ENCODE peak calls at places on chromosomes 7 and 10, in five cellular contexts. U, H, J, M and N are unnamed samples.

GRCh38 chr7:36155811-36156361 is 2.8 kb downstream of the EEPD1 start:
- DNase-seq in J (peak; percentile 54), M (peak; percentile 55), U (peak; percentile 32), H (no peak), N (no peak)

GRCh38 chr7:95527776-95528250 is 42.1 kb downstream of the ASB4 start:
- DNase-seq in H (no peak), U (no peak), M (no peak), J (no peak), N (no peak)

GRCh38 chr7:42183547-42183946 is 53.5 kb downstream of the GLI3 start:
- DNase-seq in H (no peak), J (no peak), M (peak; percentile 22), U (no peak), N (no peak)

GRCh38 chr7:38840736-38841460 is 68.1 kb downstream of the VPS41 start:
- DNase-seq in J (no peak), M (peak; percentile 93), H (no peak), U (no peak), N (no peak)

GRCh38 chr7:126659124-126659523 is 593.6 kb downstream of the GRM8 start:
- DNase-seq in M (no peak), U (no peak), H (no peak), J (no peak), N (no peak)

GRCh38 chr7:122602800-122603199 is 96.1 kb downstream of the RNF133 start:
- DNase-seq in U (no peak), H (no peak), J (no peak), M (no peak), N (no peak)

GRCh38 chr7:14507617-14508016 is 394.9 kb downstream of the DGKB start:
- DNase-seq in J (no peak), M (peak; percentile 27), H (peak; percentile 25), U (no peak), N (no peak)

GRCh38 chr10:35821339-35821911 is 179.3 kb upstream of the FZD8 start:
- DNase-seq in M (no peak), H (no peak), U (no peak), J (no peak), N (no peak)

GRCh38 chr7:27161214-27161720 is 4.1 kb downstream of the HOXA9 start:
- DNase-seq in J (no peak), M (peak; percentile 51), H (no peak), U (no peak), N (no peak)

GRCh38 chr7:118179191-118179590 is 4.8 kb upstream of the LSM8 start:
- DNase-seq in U (no peak), J (no peak), H (no peak), M (no peak), N (no peak)

GRCh38 chr10:122126763-122127659 is 138.0 kb downstream of the TACC2 start:
- DNase-seq in H (peak; percentile 46), M (peak; percentile 94), U (peak; percentile 65), J (no peak), N (no peak)

GRCh38 chr10:132541129-132541528 is 3.5 kb downstream of the INPP5A start:
- DNase-seq in U (no peak), J (no peak), H (no peak), M (no peak), N (no peak)

GRCh38 chr10:58637372-58637771 is 124.7 kb downstream of the BICC1 start:
- DNase-seq in H (no peak), U (no peak), M (peak; percentile 96), J (no peak), N (no peak)

DNA sequence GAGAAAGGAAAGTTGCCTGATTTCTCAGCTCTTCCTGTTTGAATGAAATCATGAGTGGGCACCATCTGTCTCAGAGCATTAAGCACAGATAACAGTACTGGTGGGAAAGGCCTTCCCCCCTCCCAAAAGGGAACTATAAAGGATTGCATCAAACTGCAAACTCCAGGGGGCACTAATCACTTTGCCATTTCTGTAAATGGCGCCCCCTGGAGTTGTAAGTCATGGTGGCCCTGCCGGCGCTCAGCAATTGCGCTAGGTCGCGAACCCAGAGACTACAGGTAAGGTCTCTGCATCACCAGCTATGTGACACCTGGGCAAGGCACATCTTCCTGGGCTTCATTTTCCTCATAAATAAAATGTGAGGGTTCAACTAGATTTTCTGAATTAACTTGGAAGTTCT is 11.1 kb downstream of the LRRC4 start:
- DNase-seq in U (peak; percentile 43), H (no peak), J (peak; percentile 32), M (peak; percentile 7), N (no peak)
- H3F3A ChIP-seq in U (peaks cover 42% of the 10 kb centered on the region), H (peaks cover 39% of the 10 kb centered on the region), J (peaks cover 38% of the 10 kb centered on the region), M (peaks cover 34% of the 10 kb centered on the region), N (no peaks in the 10 kb centered on the region)

DNA sequence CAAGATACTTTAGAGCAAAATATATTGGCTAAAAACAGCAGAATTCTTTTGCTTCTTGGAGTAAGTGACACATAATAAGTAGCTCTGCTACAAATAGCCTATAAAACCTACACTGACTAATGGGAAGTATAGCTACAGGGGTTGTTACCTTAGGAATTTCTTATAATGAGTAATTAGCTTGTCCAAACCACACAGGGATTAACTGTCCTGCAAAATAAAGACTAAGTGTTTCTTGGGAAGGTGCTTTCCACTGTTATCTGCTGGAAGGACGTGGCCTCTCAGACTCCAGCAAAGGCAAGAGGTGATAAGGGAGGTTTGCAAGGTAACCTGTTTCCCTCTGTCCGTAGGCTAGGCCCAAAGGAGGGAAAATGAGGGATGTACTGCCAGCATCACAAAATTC is 302.4 kb downstream of the DOCK4 start:
- DNase-seq in J (no peak), U (no peak), M (no peak), H (no peak), N (no peak)
- H3F3A ChIP-seq in J (no peaks in the 10 kb centered on the region), U (no peaks in the 10 kb centered on the region), M (no peaks in the 10 kb centered on the region), H (no peaks in the 10 kb centered on the region), N (no peaks in the 10 kb centered on the region)

GRCh38 chr7:138185132-138185908 is 109.1 kb downstream of the AKR1D1 start:
- DNase-seq in M (no peak), U (no peak), H (no peak), J (no peak), N (no peak)

GRCh38 chr7:138184191-138184590 is 107.9 kb downstream of the AKR1D1 start:
- DNase-seq in M (no peak), U (no peak), J (no peak), H (no peak), N (no peak)

GRCh38 chr7:138188290-138188858 is 112.1 kb downstream of the AKR1D1 start:
- DNase-seq in J (no peak), M (no peak), U (no peak), H (no peak), N (no peak)

GRCh38 chr7:138186951-138187351 is 110.7 kb downstream of the AKR1D1 start:
- DNase-seq in U (peak; percentile 84), M (peak; percentile 35), H (peak; percentile 21), J (no peak), N (no peak)
- H3F3A ChIP-seq in U (peaks cover 43% of the 10 kb centered on the region), M (no peaks in the 10 kb centered on the region), H (no peaks in the 10 kb centered on the region), J (no peaks in the 10 kb centered on the region), N (no peaks in the 10 kb centered on the region)

DNA sequence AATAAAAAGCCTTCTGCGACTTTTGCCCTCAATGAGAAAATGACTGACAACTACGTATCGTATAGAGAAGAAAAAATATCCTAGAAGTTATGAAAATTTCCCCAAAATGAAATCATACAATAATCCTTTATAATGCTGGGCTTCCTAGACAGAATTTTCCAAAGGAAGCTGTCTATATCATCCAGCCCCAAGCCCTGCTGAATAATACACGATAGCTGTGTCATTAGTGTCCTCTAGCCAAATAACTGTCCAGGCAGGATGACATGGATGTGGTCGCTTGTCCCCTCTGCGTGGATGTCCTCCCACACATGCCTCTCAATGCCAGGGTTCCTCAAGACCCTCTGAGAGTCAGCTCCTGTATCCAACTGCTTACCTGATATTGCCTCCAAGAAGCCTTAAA is 61.7 kb upstream of the ECHDC3 start:
- DNase-seq in J (no peak), H (no peak), M (no peak), U (no peak), N (no peak)
- H3F3A ChIP-seq in J (no peaks in the 10 kb centered on the region), H (peaks cover 17% of the 10 kb centered on the region), M (peaks cover 12% of the 10 kb centered on the region), U (no peaks in the 10 kb centered on the region), N (peaks cover 17% of the 10 kb centered on the region)

DNA sequence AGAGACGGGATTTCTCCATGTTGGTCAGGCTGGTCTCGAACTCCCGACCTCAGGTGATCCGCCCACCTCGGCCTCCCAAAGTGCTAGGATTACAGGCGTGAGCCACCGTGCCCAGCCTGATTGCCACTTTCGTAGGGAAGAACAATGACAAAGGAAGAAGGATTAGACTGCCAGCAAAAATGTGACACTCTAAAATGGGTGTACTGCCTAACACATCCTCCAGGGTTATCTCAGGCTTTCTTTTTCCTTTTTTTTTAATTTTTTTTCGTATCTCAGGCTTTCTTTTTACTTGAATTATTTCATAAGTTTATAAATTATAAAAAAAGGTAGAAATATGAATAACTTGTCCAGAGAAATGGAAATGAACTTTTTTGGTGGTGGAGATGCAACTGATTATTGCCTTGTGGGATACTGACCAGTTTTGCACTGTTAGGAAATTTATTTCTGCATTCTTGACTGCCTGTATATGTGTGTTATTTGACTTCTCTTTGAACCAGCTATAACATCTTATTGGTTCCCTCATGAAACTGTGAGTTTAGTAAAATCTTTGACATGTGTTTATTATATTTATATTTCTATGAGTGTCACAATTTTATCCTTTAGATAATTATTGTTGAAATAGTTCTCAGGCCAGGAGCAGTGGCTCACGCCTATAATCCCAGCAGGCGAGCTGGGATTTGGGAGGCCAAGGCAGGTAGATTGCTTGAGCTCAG is 56.8 kb downstream of the XRCC2 start:
- DNase-seq in J (no peak), H (no peak), U (no peak), M (no peak), N (no peak)
- H3F3A ChIP-seq in J (no peaks in the 10 kb centered on the region), H (no peaks in the 10 kb centered on the region), U (peaks cover 7% of the 10 kb centered on the region), M (no peaks in the 10 kb centered on the region), N (no peaks in the 10 kb centered on the region)

DNA sequence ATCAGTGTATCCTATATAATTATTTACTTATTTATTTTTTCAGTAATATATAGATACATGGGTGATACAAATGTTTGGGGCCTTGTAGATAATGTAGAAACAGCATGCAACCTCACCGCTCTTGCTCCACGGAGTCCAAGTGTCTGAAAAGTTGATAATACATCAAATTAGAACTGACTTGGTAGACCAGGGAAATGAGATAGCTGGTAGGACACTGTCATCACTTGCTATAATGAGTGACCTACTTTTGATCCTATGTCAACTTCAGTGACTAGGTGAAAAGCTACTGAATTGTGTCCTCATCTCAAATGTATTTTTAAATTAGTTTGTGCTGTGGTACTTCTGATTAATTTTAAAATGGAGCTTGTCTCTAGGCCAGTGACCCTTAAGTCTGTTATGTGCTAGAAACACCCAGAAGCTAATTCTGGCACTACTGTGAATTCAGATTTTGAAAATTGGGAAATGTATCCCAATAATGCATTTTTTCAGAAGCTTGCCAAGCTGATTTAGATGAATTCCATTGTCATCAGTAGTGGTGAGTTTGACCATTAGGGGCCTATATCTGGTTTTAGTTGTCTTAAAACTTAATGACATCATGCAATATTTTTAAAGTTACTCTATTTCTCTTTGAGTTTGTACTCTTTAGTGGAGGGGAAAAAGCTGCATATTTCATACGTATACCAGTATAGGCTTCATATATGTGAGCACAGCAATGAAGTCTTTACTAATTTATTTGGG is 17.4 kb downstream of the CDK1 start:
- DNase-seq in M (no peak), J (no peak), H (no peak), U (no peak), N (no peak)
- H3F3A ChIP-seq in M (no peaks in the 10 kb centered on the region), J (peaks cover 4% of the 10 kb centered on the region), H (peaks cover 30% of the 10 kb centered on the region), U (peaks cover 30% of the 10 kb centered on the region), N (peaks cover 3% of the 10 kb centered on the region)

GRCh38 chr10:100355069-100355468 is 8.0 kb downstream of the SCD start:
- DNase-seq in J (no peak), M (no peak), H (no peak), U (no peak), N (no peak)
- H3F3A ChIP-seq in J (no peaks in the 10 kb centered on the region), M (no peaks in the 10 kb centered on the region), H (peaks cover 45% of the 10 kb centered on the region), U (peaks cover 51% of the 10 kb centered on the region), N (no peaks in the 10 kb centered on the region)

GRCh38 chr7:103307487-103308231 is 10.4 kb downstream of the PMPCB start:
- DNase-seq in U (no peak), J (no peak), M (no peak), H (no peak), N (no peak)
- H3F3A ChIP-seq in U (peaks cover 11% of the 10 kb centered on the region), J (peaks cover 61% of the 10 kb centered on the region), M (peaks cover 50% of the 10 kb centered on the region), H (peaks cover 60% of the 10 kb centered on the region), N (no peaks in the 10 kb centered on the region)

GRCh38 chr10:112122827-112123226 is 60.7 kb downstream of the GPAM start:
- DNase-seq in J (peak; percentile 32), U (no peak), M (peak; percentile 29), H (no peak), N (no peak)
- H3F3A ChIP-seq in J (no peaks in the 10 kb centered on the region), U (no peaks in the 10 kb centered on the region), M (no peaks in the 10 kb centered on the region), H (no peaks in the 10 kb centered on the region), N (no peaks in the 10 kb centered on the region)